ENCODE peak calls at places on chromosome 21, in nine cellular contexts. Q, R, N, H, J, U, W, T and O are unnamed samples.

GRCh38 chr21:15520811-15521643 is 208.8 kb upstream of the USP25 start:
- DNase-seq in Q (no peak), R (no peak), N (no peak), H (no peak), J (peak), U (no peak), W (peak), T (no peak), O (no peak)

GRCh38 chr21:28872218-28872617 is 120.5 kb downstream of the LTN1 start:
- DNase-seq in Q (no peak), R (no peak), N (no peak), H (no peak), J (peak), U (no peak), W (no peak), T (no peak), O (no peak)

GRCh38 chr21:38229260-38229877 is 27.4 kb upstream of the KCNJ15 start:
- DNase-seq in Q (no peak), R (peak), N (no peak), H (no peak), J (peak), U (no peak), W (no peak), T (no peak), O (no peak)

GRCh38 chr21:27812279-27812678 is 845.4 kb upstream of the ADAMTS5 start:
- DNase-seq in Q (no peak), R (no peak), N (no peak), H (no peak), J (no peak), U (no peak), W (no peak), T (no peak), O (no peak)

GRCh38 chr21:26877015-26877414 is 31.8 kb upstream of the ADAMTS1 start:
- DNase-seq in Q (no peak), R (no peak), N (no peak), H (no peak), J (no peak), U (no peak), W (no peak), T (no peak), O (no peak)

GRCh38 chr21:35394049-35394448 is 344.9 kb upstream of the RUNX1 start:
- DNase-seq in Q (no peak), R (no peak), N (no peak), H (no peak), J (no peak), U (no peak), W (no peak), T (no peak), O (no peak)

GRCh38 chr21:26068776-26069175 is 101.8 kb downstream of the APP start:
- DNase-seq in Q (no peak), R (no peak), N (no peak), H (no peak), J (no peak), U (no peak), W (no peak), T (no peak), O (no peak)

GRCh38 chr21:44440241-44441040 is 14.9 kb upstream of the LRRC3 start:
- DNase-seq in Q (no peak), R (no peak), N (no peak), H (no peak), J (no peak), U (no peak), W (no peak), T (peak), O (no peak)

GRCh38 chr21:26892151-26892550 is 46.9 kb upstream of the ADAMTS1 start:
- DNase-seq in Q (no peak), R (no peak), N (no peak), H (no peak), J (no peak), U (no peak), W (no peak), T (no peak), O (no peak)

GRCh38 chr21:33419538-33420123 is 16.4 kb downstream of the IFNGR2 start:
- DNase-seq in Q (no peak), R (no peak), N (peak), H (no peak), J (peak), U (peak), W (no peak), T (no peak), O (no peak)

GRCh38 chr21:45074818-45075605 is 632 bp downstream of the ADARB1 start:
- DNase-seq in Q (peak), R (peak), N (no peak), H (peak), J (no peak), U (no peak), W (peak), T (peak), O (no peak)

GRCh38 chr21:44911384-44912157 is 9.1 kb downstream of the ITGB2 start:
- DNase-seq in Q (no peak), R (peak), N (peak), H (no peak), J (no peak), U (peak), W (no peak), T (peak), O (no peak)

GRCh38 chr21:27827972-27828371 is 861.1 kb upstream of the ADAMTS5 start:
- DNase-seq in Q (no peak), R (no peak), N (no peak), H (no peak), J (no peak), U (no peak), W (no peak), T (no peak), O (no peak)

GRCh38 chr21:46099476-46099875 is 1.6 kb downstream of the COL6A2 start:
- DNase-seq in Q (no peak), R (peak), N (peak), H (peak), J (peak), U (peak), W (peak), T (peak), O (no peak)

GRCh38 chr21:45957986-45958610 is 23.5 kb upstream of the COL6A1 start:
- DNase-seq in Q (no peak), R (no peak), N (peak), H (no peak), J (peak), U (no peak), W (no peak), T (no peak), O (no peak)

DNA sequence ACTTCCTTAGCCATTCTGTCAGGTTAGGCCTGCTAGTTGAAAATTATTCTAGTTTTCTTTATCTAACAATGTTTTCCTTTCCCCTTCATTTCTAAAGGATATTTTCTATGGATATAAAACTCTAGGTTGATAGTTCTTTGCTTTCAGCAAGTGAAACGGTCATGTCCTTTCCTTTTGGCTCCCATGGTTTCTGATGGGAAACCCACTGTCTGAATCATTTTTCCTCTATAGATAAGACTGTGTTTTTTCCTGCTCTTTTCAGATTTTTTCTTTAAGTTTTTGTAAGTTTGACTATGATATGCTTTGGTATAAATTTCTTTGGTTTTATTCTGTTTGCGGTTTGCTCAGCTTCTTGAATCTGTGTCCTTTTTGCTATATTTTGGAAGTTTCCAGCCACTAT is 800.9 kb downstream of the USP25 start:
- DNase-seq in Q (no peak), R (no peak), N (no peak), H (no peak), J (no peak), U (no peak), W (no peak), T (no peak), O (no peak)
- TF ChIP-seq CTCF in Q (no peak), R (no peak), N (no peak), H (no peak), J (no peak), U (no peak), W (no peak), T (no peak), O (no peak)

GRCh38 chr21:42118901-42119300 is 47.8 kb downstream of the UMODL1 start:
- DNase-seq in Q (no peak), R (no peak), N (no peak), H (no peak), J (peak), U (no peak), W (no peak), T (no peak), O (no peak)
- TF ChIP-seq CTCF in Q (no peak), R (no peak), N (no peak), H (no peak), J (no peak), U (no peak), W (no peak), T (no peak), O (no peak)

DNA sequence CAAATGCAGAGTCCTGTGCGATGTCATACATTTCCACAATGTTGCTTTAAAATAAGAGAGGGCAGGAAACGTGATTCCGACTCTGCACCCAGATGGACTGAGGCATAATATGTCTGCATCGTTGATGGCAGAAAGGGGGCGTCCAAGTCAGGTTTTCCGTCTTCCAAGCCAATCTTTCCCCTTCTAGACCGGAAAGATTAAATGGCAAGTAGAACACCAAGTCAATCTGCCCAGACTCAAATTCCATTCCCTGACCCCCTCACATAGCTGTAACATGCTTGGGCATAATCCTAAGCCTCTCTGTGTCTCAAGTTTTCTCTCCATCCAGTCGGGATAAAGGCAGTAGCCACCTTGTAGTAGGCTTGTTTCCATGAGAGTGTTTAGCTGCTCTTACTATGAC is 14.4 kb downstream of the PCP4 start:
- DNase-seq in Q (no peak), R (no peak), N (no peak), H (no peak), J (no peak), U (no peak), W (no peak), T (no peak), O (no peak)
- TF ChIP-seq CTCF in Q (no peak), R (peak), N (no peak), H (peak), J (no peak), U (no peak), W (no peak), T (no peak), O (no peak)

DNA sequence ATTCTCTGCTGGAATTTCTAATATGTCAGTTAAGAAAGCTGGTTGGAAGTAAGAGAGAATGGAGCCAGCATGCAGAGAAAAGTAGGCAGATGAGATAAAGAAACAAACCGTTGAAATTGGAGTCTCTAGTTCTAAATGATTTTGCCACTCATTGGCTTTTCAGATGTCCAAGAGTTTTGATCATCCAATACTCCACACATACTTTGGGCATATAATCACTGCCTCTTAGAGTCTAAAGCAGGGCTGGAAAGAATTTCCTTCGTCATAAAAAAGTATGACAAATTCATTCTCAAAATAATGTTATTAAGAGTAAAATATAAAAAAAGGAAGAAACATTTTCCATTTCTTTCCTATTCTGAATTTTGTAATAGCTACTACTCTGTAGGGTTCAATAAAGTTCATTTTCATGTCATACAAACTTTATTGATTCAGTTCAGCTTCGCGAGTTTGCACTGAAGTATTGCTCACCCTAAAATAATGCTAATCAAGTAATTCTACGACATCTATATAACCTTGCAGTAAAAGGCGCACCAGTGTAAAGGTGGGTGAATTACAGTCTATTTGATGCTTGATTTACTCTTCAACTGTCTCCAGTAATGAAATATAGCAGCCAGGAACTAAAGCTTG is 1556.6 kb downstream of the NCAM2 start:
- DNase-seq in Q (no peak), R (no peak), N (no peak), H (no peak), J (no peak), U (no peak), W (no peak), T (no peak), O (no peak)
- TF ChIP-seq CTCF in Q (no peak), R (no peak), N (no peak), H (no peak), J (no peak), U (no peak), W (no peak), T (no peak), O (no peak)

GRCh38 chr21:36773995-36774394 is 75.1 kb downstream of the SIM2 start:
- DNase-seq in Q (no peak), R (no peak), N (no peak), H (no peak), J (no peak), U (no peak), W (no peak), T (no peak), O (no peak)
- TF ChIP-seq CTCF in Q (no peak), R (no peak), N (no peak), H (no peak), J (no peak), U (no peak), W (no peak), T (no peak), O (no peak)

GRCh38 chr21:31644648-31645047 is 14.8 kb upstream of the SOD1 start:
- DNase-seq in Q (no peak), R (peak), N (no peak), H (no peak), J (no peak), U (no peak), W (no peak), T (no peak), O (no peak)
- TF ChIP-seq CTCF in Q (no peak), R (no peak), N (no peak), H (no peak), J (no peak), U (no peak), W (no peak), T (no peak), O (no peak)

GRCh38 chr21:39720126-39720778 is 24.7 kb upstream of the IGSF5 start:
- DNase-seq in Q (no peak), R (no peak), N (no peak), H (no peak), J (peak), U (no peak), W (no peak), T (no peak), O (no peak)

GRCh38 chr21:39714331-39714730 is 30.7 kb upstream of the IGSF5 start:
- DNase-seq in Q (no peak), R (no peak), N (no peak), H (no peak), J (no peak), U (no peak), W (no peak), T (no peak), O (no peak)

GRCh38 chr21:39712976-39713375 is 32.0 kb upstream of the IGSF5 start:
- DNase-seq in Q (no peak), R (peak), N (no peak), H (no peak), J (no peak), U (no peak), W (no peak), T (no peak), O (no peak)

GRCh38 chr21:39713905-39714304 is 31.1 kb upstream of the IGSF5 start:
- DNase-seq in Q (no peak), R (no peak), N (no peak), H (no peak), J (peak), U (peak), W (no peak), T (no peak), O (no peak)

GRCh38 chr21:39715804-39716397 is 29.1 kb upstream of the IGSF5 start:
- DNase-seq in Q (peak), R (peak), N (peak), H (peak), J (peak), U (peak), W (peak), T (peak), O (peak)
- TF ChIP-seq CTCF in Q (peak), R (peak), N (peak), H (peak), J (peak), U (peak), W (peak), T (peak), O (peak)

DNA sequence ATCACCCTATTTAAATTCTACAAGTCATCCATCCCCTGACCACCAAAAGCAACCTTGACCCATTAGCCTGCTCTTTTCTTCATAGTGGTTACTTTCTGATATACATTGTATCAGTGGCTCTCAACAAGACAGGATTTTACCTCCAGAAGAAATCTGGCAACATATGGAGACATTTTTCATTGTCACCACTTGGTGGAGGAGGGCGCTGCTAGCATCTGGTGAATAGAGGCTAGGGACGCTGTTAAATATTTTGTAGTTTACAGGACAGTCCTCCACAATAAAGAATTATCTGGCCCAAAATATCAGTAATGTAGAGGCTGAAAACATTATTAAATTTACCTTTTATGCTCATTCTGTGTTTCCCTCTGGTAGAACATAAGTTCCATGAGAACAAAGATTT is 6.1 kb downstream of the HSPA13 start:
- DNase-seq in Q (no peak), R (peak), N (no peak), H (no peak), J (no peak), U (no peak), W (no peak), T (no peak), O (no peak)
- TF ChIP-seq CTCF in Q (no peak), R (peak), N (no peak), H (no peak), J (no peak), U (no peak), W (no peak), T (no peak), O (no peak)